ENCODE peak calls at places on chromosomes 6 and 20, in six cellular contexts. L is stomach, E is K562, H is body of pancreas, J is prostate gland, A is uterus. W is an unnamed sample.

GRCh38 chr20:50713677-50714101 is 17.7 kb upstream of the PARD6B start:
- DNase-seq in H (peak), A (peak), J (no peak), L (peak), E (peak), W (peak)

GRCh38 chr6:161011509-161012480 is 20.2 kb downstream of the MAP3K4 start:
- DNase-seq in H (no peak), E (no peak), L (no peak), J (no peak), A (no peak), W (no peak)

GRCh38 chr6:170403451-170403850 is 96.9 kb downstream of the FAM120B start:
- DNase-seq in J (no peak), E (no peak), L (no peak), A (no peak), H (no peak), W (no peak)

GRCh38 chr20:9590189-9590588 is 75.8 kb downstream of the LAMP5 start:
- DNase-seq in A (no peak), J (no peak), H (no peak), L (peak), E (no peak), W (no peak)

GRCh38 chr6:20092071-20092566 is 120.2 kb downstream of the MBOAT1 start:
- DNase-seq in J (no peak), H (no peak), A (no peak), E (peak), L (no peak), W (no peak)

GRCh38 chr6:108531332-108531731 is 29.4 kb upstream of the FOXO3 start:
- DNase-seq in H (no peak), A (no peak), L (no peak), E (no peak), J (no peak), W (no peak)

GRCh38 chr6:52557389-52558265 is 19.2 kb downstream of the TRAM2 start:
- DNase-seq in A (no peak), H (no peak), E (no peak), J (no peak), L (no peak), W (no peak)

GRCh38 chr6:8436956-8437355 is 1.6 kb upstream of the SLC35B3 start:
- DNase-seq in J (no peak), L (no peak), A (no peak), H (no peak), E (no peak), W (no peak)

GRCh38 chr6:13303668-13304017 is 24.7 kb downstream of the TBC1D7 start:
- DNase-seq in J (no peak), H (peak), E (peak), L (peak), A (peak), W (peak)

GRCh38 chr6:158211273-158212055 is 43.3 kb downstream of the GTF2H5 start:
- DNase-seq in J (no peak), L (no peak), H (no peak), E (no peak), A (no peak), W (no peak)

GRCh38 chr6:83270971-83271714 is 78.0 kb downstream of the RWDD2A start:
- DNase-seq in A (no peak), J (no peak), L (no peak), H (no peak), E (no peak), W (no peak)

GRCh38 chr6:10412948-10413849 is 1.7 kb downstream of the TFAP2A start:
- DNase-seq in J (peak), L (peak), A (no peak), E (no peak), H (peak), W (no peak)

GRCh38 chr6:77463881-77464867 is 883 bp upstream of the HTR1B start:
- DNase-seq in L (no peak), H (no peak), J (no peak), A (no peak), E (no peak), W (peak)

GRCh38 chr6:524803-525202 is 132.1 kb downstream of the HUS1B start:
- DNase-seq in H (no peak), J (no peak), A (no peak), L (no peak), E (no peak), W (no peak)

GRCh38 chr6:168908887-168909286 is 344.8 kb downstream of the THBS2 start:
- DNase-seq in H (no peak), A (no peak), L (no peak), J (no peak), E (no peak), W (no peak)

GRCh38 chr6:127384007-127384406 is 40.6 kb upstream of the ECHDC1 start:
- DNase-seq in L (no peak), J (no peak), H (no peak), E (no peak), A (no peak), W (no peak)

DNA sequence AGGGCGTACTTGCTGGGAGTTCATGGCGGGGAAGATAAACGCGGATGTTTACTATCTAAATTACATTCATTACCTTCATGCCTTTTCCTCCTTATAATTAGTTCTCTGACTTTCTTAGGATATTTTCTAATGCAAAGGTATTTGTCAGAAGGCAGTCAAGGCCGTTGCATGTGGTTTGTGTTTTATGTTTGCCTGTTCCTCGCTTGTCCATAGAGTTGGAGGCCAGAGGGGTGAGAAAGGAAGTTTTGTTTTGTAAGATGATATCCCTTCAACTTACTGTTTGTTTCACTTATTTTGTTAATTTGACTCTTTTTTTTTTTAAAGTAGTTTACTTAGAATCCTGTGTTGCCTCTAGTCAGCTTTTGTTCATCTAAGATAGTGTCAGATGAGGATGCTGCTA is 4.0 kb upstream of the CCN2 start:
- DNase-seq in L (no peak), J (no peak), H (no peak), A (no peak), E (no peak), W (no peak)
- H3K27ac ChIP-seq in L (peak), J (no peak), H (peak), A (peak), E (no peak), W (no peak)

GRCh38 chr6:159679091-159680077 is 13.7 kb downstream of the SOD2 start:
- DNase-seq in E (no peak), H (no peak), L (no peak), A (no peak), J (no peak), W (no peak)
- H3K4me3 ChIP-seq in E (no peak), H (no peak), L (no peak), A (no peak), J (no peak), W (no peak)

GRCh38 chr20:4916991-4917881 is 84.1 kb downstream of the SLC23A2 start:
- DNase-seq in E (no peak), A (no peak), H (no peak), J (no peak), L (peak), W (peak)
- TF ChIP-seq POLR2A in E (no peak), A (no peak), H (no peak), J (no peak), L (no peak), W (no peak)

GRCh38 chr6:148971027-148971927 is 224.4 kb downstream of the UST start:
- DNase-seq in J (no peak), A (no peak), L (no peak), E (no peak), H (no peak), W (no peak)

GRCh38 chr6:148967546-148967945 is 220.7 kb downstream of the UST start:
- DNase-seq in A (no peak), E (no peak), L (no peak), J (no peak), H (no peak), W (no peak)

GRCh38 chr6:148969679-148970078 is 222.8 kb downstream of the UST start:
- DNase-seq in A (no peak), H (no peak), L (no peak), J (no peak), E (no peak), W (peak)

GRCh38 chr6:148968636-148969270 is 221.9 kb downstream of the UST start:
- DNase-seq in A (no peak), J (no peak), H (no peak), E (no peak), L (no peak), W (no peak)

DNA sequence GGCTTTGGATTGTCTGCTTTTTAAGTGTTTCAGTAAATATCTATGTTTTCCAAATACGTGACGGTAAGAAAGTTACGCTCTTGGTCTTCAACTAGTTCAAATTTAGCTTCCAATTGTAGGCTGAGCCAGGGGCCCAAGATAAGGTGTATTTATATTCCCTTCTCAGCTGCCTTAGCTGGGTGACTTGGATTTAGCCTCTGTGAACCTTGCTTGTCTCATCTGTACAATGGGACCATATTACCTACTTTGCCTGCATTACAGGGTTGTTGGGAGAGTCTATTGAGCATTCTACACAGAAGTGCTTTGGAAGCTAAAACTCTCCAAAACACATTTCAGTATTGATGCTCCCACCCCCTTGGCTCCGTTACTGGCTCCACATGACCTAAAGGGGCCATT is 222.4 kb downstream of the UST start:
- DNase-seq in E (no peak), L (no peak), J (no peak), H (no peak), A (no peak), W (no peak)
- H3K27ac ChIP-seq in E (no peak), L (no peak), J (no peak), H (no peak), A (no peak), W (no peak)

GRCh38 chr6:150857906-150858365 is 7.6 kb upstream of the MTHFD1L start:
- DNase-seq in J (no peak), H (no peak), E (no peak), A (no peak), L (no peak), W (no peak)

DNA sequence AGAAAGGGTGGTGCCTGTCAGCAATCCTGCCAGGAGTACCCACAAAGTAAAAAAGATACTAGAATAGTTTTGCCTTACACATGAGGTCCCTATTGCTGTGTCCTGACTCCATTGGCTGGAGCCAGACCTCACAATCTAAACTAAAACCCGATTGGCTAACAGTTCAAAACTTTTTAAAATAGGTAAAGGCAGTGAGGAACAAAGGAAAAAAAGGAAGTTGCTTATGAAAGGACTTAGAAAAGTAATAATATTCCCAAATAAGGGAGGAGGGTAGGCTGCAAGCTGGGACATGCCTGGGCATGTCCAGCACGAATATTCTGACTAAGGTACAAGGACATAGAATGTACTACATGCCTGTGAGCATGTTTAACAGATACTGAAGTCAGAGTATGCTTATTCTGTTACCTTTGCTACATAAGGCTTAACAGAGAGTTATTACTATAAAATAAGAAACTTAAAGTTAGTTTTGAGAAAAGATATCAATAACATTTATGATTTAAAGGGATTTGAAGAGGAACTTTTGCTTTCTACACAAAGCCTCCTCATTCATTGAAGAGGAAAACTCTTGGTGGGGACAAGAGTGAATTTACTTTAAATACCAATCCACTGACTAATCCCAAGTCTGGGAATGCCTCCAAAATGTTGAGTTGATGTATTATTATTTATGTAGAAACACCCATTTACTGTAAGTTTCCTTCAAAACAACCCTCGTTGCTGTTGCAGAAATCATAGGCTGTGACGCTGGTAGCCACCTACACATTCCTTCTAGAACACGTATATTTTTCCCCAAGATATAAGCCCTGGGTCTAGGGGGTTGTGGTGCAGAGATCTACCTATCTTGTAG is 8.2 kb upstream of the MTHFD1L start:
- DNase-seq in A (peak), J (no peak), H (no peak), E (no peak), L (no peak), W (no peak)
- H3K4me3 ChIP-seq in A (no peak), J (no peak), H (no peak), E (no peak), L (no peak), W (no peak)

DNA sequence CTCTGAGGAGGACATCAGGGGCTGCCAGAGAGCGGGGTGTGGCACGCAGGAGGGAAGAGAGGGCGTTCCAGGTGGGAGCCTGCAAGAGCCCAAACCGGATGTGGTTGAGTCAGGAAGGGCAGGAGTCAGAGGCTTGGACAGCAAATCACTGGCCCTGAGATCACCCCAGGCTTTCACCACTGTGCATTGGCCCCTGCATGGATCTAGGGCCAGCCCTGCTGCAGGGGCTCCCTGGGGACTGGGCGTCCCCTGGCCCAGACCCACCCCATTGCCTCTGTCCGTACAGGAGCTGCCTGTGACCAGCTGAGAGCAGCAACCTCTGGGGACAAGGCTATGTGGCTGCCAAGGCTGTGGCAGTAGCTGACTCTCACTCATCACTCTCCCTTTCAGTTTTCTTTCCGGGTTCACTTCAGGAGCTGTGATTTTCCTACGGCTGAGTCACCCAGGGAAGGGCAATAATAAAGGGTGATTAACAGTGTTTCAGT is 33.9 kb downstream of the KCNK17 start:
- DNase-seq in A (no peak), L (peak), E (no peak), J (no peak), H (peak), W (no peak)
- TF ChIP-seq POLR2A in A (no peak), L (no peak), E (no peak), J (no peak), H (no peak), W (no peak)

GRCh38 chr6:34352305-34352937 is 40.0 kb downstream of the NUDT3 start:
- DNase-seq in A (no peak), E (no peak), H (no peak), J (no peak), L (no peak), W (no peak)
- H3K27ac ChIP-seq in A (no peak), E (no peak), H (no peak), J (no peak), L (no peak), W (no peak)

DNA sequence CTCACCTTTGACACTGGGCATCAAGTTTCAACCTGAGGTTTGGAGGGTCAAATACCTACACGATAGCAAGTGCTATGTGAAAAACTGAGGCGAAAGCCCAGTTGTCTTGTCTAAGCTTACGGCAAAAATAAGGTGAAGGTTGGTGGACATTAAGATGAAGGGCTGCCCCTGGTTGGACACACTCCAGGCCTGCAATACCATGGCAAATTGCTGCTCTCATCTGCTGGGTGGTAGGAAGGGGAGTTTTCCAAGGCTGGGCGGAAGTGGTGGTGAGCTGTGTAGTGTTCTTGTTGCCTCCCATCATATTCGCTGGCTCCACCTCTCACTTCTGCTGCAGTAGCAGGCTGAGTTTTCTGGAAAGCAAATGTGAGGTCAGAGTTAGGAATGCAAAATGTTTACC is 33.6 kb downstream of the SCP2D1 start:
- DNase-seq in E (no peak), L (no peak), A (no peak), J (no peak), H (no peak), W (no peak)
- H3K4me3 ChIP-seq in E (no peak), L (no peak), A (no peak), J (no peak), H (no peak), W (no peak)

DNA sequence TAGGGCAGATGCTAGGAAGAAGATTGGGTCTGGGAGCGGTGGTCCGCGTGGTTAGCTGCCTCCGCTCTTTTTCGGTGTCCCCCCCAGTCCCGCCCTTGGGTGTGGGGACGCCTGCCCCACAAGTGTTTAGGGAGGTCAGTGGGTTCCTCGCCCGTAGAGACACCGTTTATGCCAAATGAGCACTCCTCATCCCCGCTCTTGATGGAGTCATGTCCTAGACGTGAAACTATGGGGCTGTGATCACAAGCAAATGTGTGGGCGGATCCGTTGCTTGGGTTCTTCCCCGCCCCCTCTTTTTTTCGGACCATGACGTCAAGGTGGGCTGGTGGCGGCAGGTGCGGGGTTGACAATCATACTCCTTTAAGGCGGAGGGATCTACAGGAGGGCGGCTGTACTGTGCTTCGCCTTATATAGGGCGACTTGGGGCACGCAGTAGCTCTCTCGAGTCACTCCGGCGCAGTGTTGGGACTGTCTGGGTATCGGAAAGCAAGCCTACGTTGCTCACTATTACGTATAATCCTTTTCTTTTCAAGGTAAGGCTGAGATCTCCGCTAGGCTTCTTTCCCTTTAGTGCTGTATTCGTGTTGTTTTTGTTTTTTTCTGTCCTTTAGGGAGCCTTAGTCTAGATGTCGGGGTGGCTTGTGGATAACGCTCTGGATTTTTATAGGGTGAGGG is at the start of gene HSP90AB1:
- DNase-seq in L (peak), H (peak), E (peak), A (peak), J (peak), W (peak)
- TF ChIP-seq POLR2A in L (no peak), H (peak), E (peak), A (peak), J (peak), W (peak)

W was measured in testis.